ENCODE peak calls at places on chromosome 14, in five cellular contexts. S is SK-N-MC, K is AG04450, M is cerebellar nuclear complex, B is non-pigmented ciliary epithelial cell. H is an unnamed sample.

GRCh38 chr14:80587096-80587724 is 354.3 kb downstream of the CEP128 start:
- DNase-seq in S (no peak), K (no peak), M (no peak), B (no peak), H (no peak)

GRCh38 chr14:77543240-77543551 is 44.6 kb upstream of the ISM2 start:
- DNase-seq in S (no peak), K (no peak), M (no peak), B (no peak), H (no peak)

GRCh38 chr14:69398053-69398817 is at the start of the genes ERH and SLC39A9:
- DNase-seq in S (peak; percentile 94), K (peak; percentile 90), M (peak; percentile 95), B (peak; percentile 87), H (peak; percentile 92)

GRCh38 chr14:60862283-60862682 is 118.6 kb downstream of the TRMT5 start:
- DNase-seq in S (peak; percentile 45), K (no peak), M (no peak), B (no peak), H (no peak)

GRCh38 chr14:37708481-37708880 is 113.1 kb downstream of the TTC6 start:
- DNase-seq in S (no peak), K (peak; percentile 7), M (no peak), B (no peak), H (no peak)

GRCh38 chr14:88989911-88990310 is 165.5 kb downstream of the TTC8 start:
- DNase-seq in S (no peak), K (no peak), M (no peak), B (no peak), H (no peak)

GRCh38 chr14:69317780-69318179 is 57.8 kb downstream of the GALNT16 start:
- DNase-seq in S (no peak), K (no peak), M (no peak), B (no peak), H (no peak)

GRCh38 chr14:21309238-21309636 is 29.4 kb downstream of the RPGRIP1 start:
- DNase-seq in S (no peak), K (no peak), M (no peak), B (no peak), H (no peak)

GRCh38 chr14:21923820-21924219 is 250.2 kb upstream of the OR4E1 start:
- DNase-seq in S (no peak), K (no peak), M (no peak), B (no peak), H (no peak)

GRCh38 chr14:51304956-51305355 is 64.9 kb downstream of the TMX1 start:
- DNase-seq in S (peak; percentile 61), K (peak; percentile 80), M (no peak), B (peak; percentile 95), H (peak; percentile 93)

GRCh38 chr14:101997429-101998336 is 33.3 kb downstream of the DYNC1H1 start:
- DNase-seq in S (no peak), K (no peak), M (no peak), B (no peak), H (no peak)

GRCh38 chr14:55514819-55515470 is 65.1 kb upstream of the KTN1 start:
- DNase-seq in S (no peak), K (peak; percentile 33), M (no peak), B (peak; percentile 42), H (peak; percentile 18)

H was measured in kidney epithelial cell.